ENCODE peak calls at places on chromosomes 2 and 18, in ten cellular contexts. M is Peyer's patch; U is psoas muscle; Q is iPS DF 6.9; R is heart left ventricle; A is stomach; K is GM23248; D is CD4-positive, alpha-beta memory T cell; F is adrenal gland; B is A549. X is an unnamed sample.

GRCh38 chr2:158828378-158829136 is 33.4 kb downstream of the DAPL1 start:
- DNase-seq in F (no peak), D (no peak), Q (no peak), A (no peak), M (no peak), B (no peak), K (no peak), U (no peak), R (no peak), X (no peak)

GRCh38 chr2:240236217-240237111 is 96.0 kb upstream of the OTOS start:
- DNase-seq in R (peak; percentile 92), B (no peak), Q (no peak), A (no peak), K (no peak), D (no peak), U (peak; percentile 94), F (peak; percentile 64), M (peak; percentile 36), X (no peak)

GRCh38 chr2:18339326-18339725 is 221.1 kb downstream of the RDH14 start:
- DNase-seq in R (no peak), U (no peak), D (no peak), A (no peak), K (peak; percentile 36), F (no peak), Q (no peak), B (no peak), M (no peak), X (no peak)

GRCh38 chr2:12506846-12507245 is 209.9 kb upstream of the TRIB2 start:
- DNase-seq in A (no peak), R (no peak), U (no peak), Q (no peak), F (no peak), M (no peak), K (peak; percentile 32), B (no peak), D (no peak), X (no peak)

GRCh38 chr2:11583840-11584529 is 50.1 kb downstream of the GREB1 start:
- DNase-seq in K (peak; percentile 99), M (peak; percentile 61), B (peak; percentile 88), F (peak; percentile 83), D (peak; percentile 32), R (peak; percentile 64), U (peak; percentile 84), A (peak; percentile 71), Q (no peak), X (peak; percentile 62)

GRCh38 chr2:134231965-134232340 is 21.9 kb upstream of the MGAT5 start:
- DNase-seq in M (no peak), F (no peak), A (no peak), B (no peak), D (no peak), K (peak; percentile 69), Q (no peak), R (no peak), U (no peak), X (no peak)

GRCh38 chr2:8761529-8762164 is 75.8 kb downstream of the KIDINS220 start:
- DNase-seq in K (peak; percentile 59), M (no peak), D (no peak), U (no peak), R (no peak), Q (no peak), B (peak; percentile 49), A (no peak), F (no peak), X (no peak)

GRCh38 chr18:58113337-58113736 is 69.3 kb downstream of the NEDD4L start:
- DNase-seq in R (no peak), Q (no peak), A (no peak), B (no peak), M (no peak), F (no peak), K (no peak), U (no peak), D (no peak), X (no peak)

GRCh38 chr18:36066001-36066400 is 1.4 kb downstream of the RPRD1A start:
- DNase-seq in R (no peak), D (no peak), K (peak; percentile 57), B (no peak), F (no peak), Q (no peak), M (no peak), A (no peak), U (no peak), X (no peak)

GRCh38 chr18:35662293-35663062 is 80.9 kb downstream of the GALNT1 start:
- DNase-seq in B (no peak), R (no peak), Q (no peak), D (no peak), F (no peak), U (no peak), K (no peak), M (no peak), A (no peak), X (no peak)

GRCh38 chr18:10100236-10100635 is 186.4 kb downstream of the VAPA start:
- DNase-seq in B (no peak), U (no peak), Q (no peak), K (no peak), F (no peak), D (no peak), R (no peak), A (no peak), M (no peak), X (no peak)

GRCh38 chr2:54106631-54107454 is 8.6 kb upstream of the ACYP2 start:
- DNase-seq in F (peak; percentile 60), B (peak; percentile 51), U (no peak), K (peak; percentile 80), D (peak; percentile 53), A (peak; percentile 31), R (no peak), Q (no peak), M (no peak), X (no peak)

DNA sequence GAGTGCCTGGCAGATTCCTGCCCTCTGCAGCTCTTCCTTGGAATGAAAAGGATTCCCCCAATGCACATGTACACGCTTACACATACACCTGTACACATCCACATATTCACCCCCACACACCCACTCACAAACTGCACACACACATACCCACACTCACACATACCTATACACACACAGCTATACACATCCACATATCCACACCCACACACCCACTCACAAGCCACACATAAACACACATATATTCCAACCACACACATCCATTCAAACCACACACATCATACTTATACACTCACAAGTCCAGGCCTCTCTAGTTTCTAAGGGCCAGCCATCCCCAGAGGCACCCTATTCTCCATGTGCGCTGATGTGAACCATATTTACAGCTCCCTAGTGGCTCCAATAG is 9.5 kb downstream of the CYRIA start:
- DNase-seq in D (no peak), R (no peak), M (no peak), Q (no peak), K (no peak), F (no peak), U (no peak), B (no peak), A (no peak), X (peak; percentile 5)
- H3K4me1 ChIP-seq in D (no peaks in the 10 kb centered on the region), R (no peaks in the 10 kb centered on the region), M (peaks cover 44% of the 10 kb centered on the region), Q (no peaks in the 10 kb centered on the region), K (peaks cover 1% of the 10 kb centered on the region), F (peaks cover 33% of the 10 kb centered on the region), U (peaks cover 92% of the 10 kb centered on the region), B (no peaks in the 10 kb centered on the region), A (peaks cover 30% of the 10 kb centered on the region), X (peaks cover 21% of the 10 kb centered on the region)

DNA sequence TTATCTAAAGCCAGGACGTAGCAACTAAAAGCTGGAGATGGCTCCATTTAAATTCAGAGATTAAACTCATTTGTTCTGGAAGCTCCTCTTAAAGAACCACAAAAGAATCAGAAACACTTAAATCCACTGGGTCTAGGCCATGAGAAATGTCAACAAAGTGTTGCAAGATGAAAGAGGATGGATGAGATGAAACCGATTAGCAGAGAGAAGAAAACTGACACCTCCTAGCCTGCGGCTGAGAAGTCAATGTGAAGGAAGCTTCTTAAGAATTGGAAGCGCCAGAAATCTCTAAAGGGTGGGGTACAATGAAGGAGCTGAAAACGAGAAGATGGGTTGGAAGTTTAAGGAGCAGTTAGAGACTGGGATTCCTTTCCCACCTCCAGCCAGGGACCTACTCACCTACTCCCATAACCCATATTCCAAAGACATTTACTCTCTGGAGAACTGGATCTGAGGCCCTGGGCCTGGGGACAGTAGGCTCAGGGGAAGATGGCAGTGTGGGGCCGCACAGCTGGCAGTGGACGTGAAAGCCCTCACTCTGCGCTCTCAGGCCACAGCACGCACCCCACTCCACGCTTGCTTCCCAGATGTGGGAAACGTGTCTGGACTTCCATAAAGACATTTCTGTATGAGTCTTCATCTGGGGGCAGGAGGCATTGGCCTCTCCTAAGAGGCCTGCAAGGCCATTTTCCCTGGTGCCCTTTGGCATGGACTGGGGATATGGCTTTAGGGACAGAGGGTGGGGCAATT is 188.4 kb downstream of the LOXHD1 start:
- DNase-seq in M (no peak), B (no peak), K (no peak), R (no peak), F (no peak), Q (no peak), U (no peak), D (no peak), A (no peak), X (no peak)
- H3K27ac ChIP-seq in M (no peak overlapping the region), B (no peak overlapping the region), K (no peak overlapping the region), R (no peak overlapping the region), F (no peak overlapping the region), Q (no peak overlapping the region), U (no peak overlapping the region), D (no peak overlapping the region), A (no peak overlapping the region), X (no peak overlapping the region)

GRCh38 chr2:230793573-230794359 is 71.0 kb upstream of the ITM2C start:
- DNase-seq in Q (no peak), F (peak; percentile 65), B (peak; percentile 27), D (peak; percentile 71), A (peak; percentile 70), M (no peak), R (peak; percentile 65), K (peak; percentile 99), U (peak; percentile 78), X (peak; percentile 69)

GRCh38 chr2:230797515-230798495 is 66.9 kb upstream of the ITM2C start:
- DNase-seq in M (no peak), A (no peak), Q (no peak), F (no peak), U (no peak), D (no peak), R (no peak), B (no peak), K (peak; percentile 76), X (no peak)

GRCh38 chr2:230796280-230796862 is 68.4 kb upstream of the ITM2C start:
- DNase-seq in U (no peak), A (no peak), Q (no peak), M (no peak), K (peak; percentile 81), F (no peak), R (no peak), D (no peak), B (no peak), X (no peak)

GRCh38 chr2:230795856-230796255 is 68.9 kb upstream of the ITM2C start:
- DNase-seq in B (no peak), K (peak; percentile 54), U (no peak), R (peak; percentile 41), Q (no peak), D (no peak), A (no peak), F (no peak), M (no peak), X (peak; percentile 33)

GRCh38 chr2:230794472-230794871 is 70.3 kb upstream of the ITM2C start:
- DNase-seq in U (no peak), A (no peak), F (no peak), M (no peak), B (no peak), Q (no peak), R (no peak), K (no peak), D (peak; percentile 26), X (no peak)
- H3K4me3 ChIP-seq in U (no peak overlapping the region), A (no peak overlapping the region), F (no peak overlapping the region), M (no peak overlapping the region), B (no peak overlapping the region), Q (no peak overlapping the region), R (no peak overlapping the region), K (peak overlapping the region; percentile 48), D (no peak overlapping the region), X (no peak overlapping the region)

GRCh38 chr2:20652141-20652540 is 1.2 kb upstream of the HS1BP3 start:
- DNase-seq in R (no peak), M (no peak), D (no peak), K (peak; percentile 23), F (no peak), B (no peak), Q (no peak), U (peak; percentile 20), A (no peak), X (no peak)
- H3K4me1 ChIP-seq in R (peaks cover 4% of the 10 kb centered on the region), M (peaks cover 32% of the 10 kb centered on the region), D (peaks cover 20% of the 10 kb centered on the region), K (peaks cover 7% of the 10 kb centered on the region), F (peaks cover 12% of the 10 kb centered on the region), B (peaks cover 12% of the 10 kb centered on the region), Q (peaks cover 2% of the 10 kb centered on the region), U (peaks cover 9% of the 10 kb centered on the region), A (peaks cover 19% of the 10 kb centered on the region), X (peaks cover 3% of the 10 kb centered on the region)

X was measured in lung.